ENCODE peak calls at places on chromosomes 1 and 21, in eight cellular contexts. P is heart left ventricle; U is mammary epithelial cell; L is prostate gland; I is AG04450; K is GM23248; B is CD4-positive, CD25-positive, alpha-beta regulatory T cell; E is neural progenitor cell. G is an unnamed sample.
A peak's percentile ranks its signal among the peaks of the same experiment; 100 is the strongest.

GRCh38 chr1:89407355-89407754 is 43.5 kb downstream of the GBP6 start:
- DNase-seq in B (peak; percentile 29), U (peak; percentile 27), P (no peak), E (no peak), L (no peak), I (no peak), K (peak; percentile 17), G (no peak)

GRCh38 chr21:28615276-28615675 is 377.4 kb downstream of the LTN1 start:
- DNase-seq in P (no peak), K (peak; percentile 73), U (no peak), B (no peak), I (no peak), E (peak; percentile 5), L (no peak), G (no peak)

GRCh38 chr1:51242546-51242945 is 6.5 kb downstream of the RNF11 start:
- DNase-seq in L (no peak), K (peak; percentile 9), U (peak; percentile 11), B (no peak), E (no peak), P (no peak), I (no peak), G (no peak)

GRCh38 chr1:156025873-156026272 is 5.1 kb upstream of the SSR2 start:
- DNase-seq in B (peak; percentile 44), K (peak; percentile 32), E (peak; percentile 84), U (no peak), L (no peak), I (no peak), P (peak; percentile 65), G (no peak)

GRCh38 chr1:27402349-27402754 is 9.9 kb downstream of the GPR3 start:
- DNase-seq in K (peak; percentile 86), L (peak; percentile 83), U (peak; percentile 54), P (peak; percentile 86), B (peak; percentile 33), I (no peak), E (peak; percentile 59), G (no peak)

GRCh38 chr1:45913183-45913924 is 109.9 kb downstream of the MAST2 start:
- DNase-seq in P (no peak), L (no peak), E (peak; percentile 16), U (peak; percentile 89), I (peak; percentile 67), K (peak; percentile 98), B (no peak), G (no peak)

GRCh38 chr1:26693557-26694184 is 2.1 kb upstream of the ARID1A start:
- DNase-seq in K (peak; percentile 45), P (no peak), U (no peak), L (no peak), B (no peak), E (peak; percentile 31), I (no peak), G (no peak)

GRCh38 chr21:45990049-45990711 is 8.6 kb downstream of the COL6A1 start:
- DNase-seq in L (no peak), E (no peak), P (peak; percentile 58), K (no peak), I (no peak), U (no peak), B (no peak), G (no peak)

GRCh38 chr21:42061866-42062542 is 9.1 kb upstream of the UMODL1 start:
- DNase-seq in L (no peak), E (peak; percentile 27), B (peak; percentile 95), U (no peak), K (peak; percentile 20), I (no peak), P (no peak), G (no peak)

GRCh38 chr1:200891774-200892157 is 2.9 kb upstream of the INAVA start:
- DNase-seq in I (no peak), P (no peak), L (no peak), B (no peak), U (no peak), E (peak; percentile 93), K (no peak), G (no peak)

GRCh38 chr1:6037338-6037762 is 8.3 kb upstream of the KCNAB2 start:
- DNase-seq in K (peak; percentile 76), P (no peak), E (no peak), B (peak; percentile 34), I (no peak), U (no peak), L (no peak), G (no peak)

GRCh38 chr1:218711884-218712674 is 366.9 kb downstream of the TGFB2 start:
- DNase-seq in E (no peak), P (no peak), L (no peak), B (no peak), K (peak; percentile 56), I (no peak), U (peak; percentile 81), G (no peak)

GRCh38 chr1:147105909-147106308 is 66.4 kb downstream of the PRKAB2 start:
- DNase-seq in L (no peak), E (no peak), I (no peak), B (no peak), U (no peak), P (no peak), K (no peak), G (no peak)

GRCh38 chr1:13864760-13865159 is 164.8 kb downstream of the PRDM2 start:
- DNase-seq in I (no peak), P (no peak), U (no peak), B (no peak), E (no peak), K (peak; percentile 43), L (no peak), G (no peak)

GRCh38 chr1:59779949-59780348 is 34.8 kb upstream of the HOOK1 start:
- DNase-seq in P (no peak), I (no peak), K (no peak), B (no peak), U (no peak), E (peak; percentile 18), L (no peak), G (no peak)

GRCh38 chr21:44514218-44514520 is 25.8 kb downstream of the KRTAP10-1 start:
- DNase-seq in P (peak; percentile 50), B (no peak), L (no peak), U (no peak), I (no peak), E (no peak), K (no peak), G (no peak)

GRCh38 chr1:36530791-36531190 is 48.1 kb upstream of the CSF3R start:
- DNase-seq in L (no peak), K (no peak), B (no peak), E (no peak), U (no peak), I (no peak), P (no peak), G (no peak)

DNA sequence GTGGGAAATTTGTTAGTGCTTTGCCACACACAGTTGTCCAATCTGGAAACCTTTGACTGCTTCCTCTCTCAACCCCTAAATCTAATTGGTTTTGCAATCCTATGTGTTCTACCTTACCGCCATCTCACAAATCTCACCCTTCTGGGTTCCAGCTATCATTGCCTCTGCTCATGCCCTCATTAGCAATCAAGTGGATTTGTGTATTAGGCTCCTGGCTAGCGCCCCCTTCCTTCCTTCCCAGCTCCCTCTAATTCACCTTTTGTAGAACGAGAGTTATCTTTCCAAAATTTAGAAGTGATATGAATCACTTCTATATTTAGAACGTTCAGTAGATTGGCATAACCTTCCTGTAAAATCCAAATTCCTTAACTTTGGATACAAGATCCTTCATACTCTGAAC is 18.6 kb downstream of the FMO1 start:
- DNase-seq in B (no peak), P (no peak), I (no peak), K (no peak), U (no peak), L (no peak), E (no peak), G (no peak)
- H3K27ac ChIP-seq in B (no peak overlapping the region), P (no peak overlapping the region), I (no peak overlapping the region), K (no peak overlapping the region), U (no peak overlapping the region), L (no peak overlapping the region), E (no peak overlapping the region), G (no peak overlapping the region)

DNA sequence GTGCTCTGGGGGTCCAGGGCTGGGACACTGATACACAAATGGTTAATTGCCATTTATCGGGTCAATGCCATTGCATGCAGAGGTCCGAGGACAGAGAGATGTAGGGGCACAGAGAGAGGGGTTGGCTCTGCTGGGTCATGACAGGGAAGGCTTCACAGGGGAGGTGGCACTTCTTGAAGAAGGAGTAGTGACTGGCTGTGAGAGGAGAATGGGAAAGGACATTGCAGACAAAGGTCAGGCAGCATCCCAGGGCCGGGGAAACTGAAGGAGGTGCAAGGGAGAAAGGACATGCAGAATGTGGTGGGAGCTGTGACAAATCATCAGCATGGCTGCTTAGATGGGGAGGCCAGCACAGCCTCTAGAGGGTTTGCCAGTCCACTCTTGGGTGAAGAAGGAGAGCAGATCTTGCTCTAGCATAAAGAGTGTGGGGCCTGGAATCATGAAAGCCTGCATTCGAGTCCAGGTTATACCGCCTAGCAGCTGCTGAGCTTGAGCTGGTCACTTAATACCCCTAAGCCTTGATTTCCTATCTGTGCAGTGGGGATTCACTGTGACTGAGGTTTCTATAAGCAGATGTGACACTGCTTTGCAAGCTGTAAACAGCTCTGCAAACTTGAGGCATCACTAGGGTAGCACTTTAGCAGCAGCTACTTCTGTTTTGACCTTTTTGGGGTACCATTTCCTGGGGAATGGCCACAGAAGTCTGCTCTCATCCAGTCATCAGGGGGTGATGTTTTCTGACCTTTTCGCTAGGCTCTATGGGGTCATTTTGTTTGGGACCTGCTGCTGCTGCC is 59.2 kb upstream of the EPS8L3 start:
- DNase-seq in K (peak; percentile 32), L (no peak), I (no peak), B (no peak), E (no peak), P (no peak), U (no peak), G (no peak)
- H3K27ac ChIP-seq in K (peak overlapping the region; percentile 91), L (no peak overlapping the region), I (no peak overlapping the region), B (no peak overlapping the region), E (no peak overlapping the region), P (no peak overlapping the region), U (no peak overlapping the region), G (no peak overlapping the region)

GRCh38 chr1:230352537-230352936 is 73.6 kb downstream of the PGBD5 start:
- DNase-seq in L (no peak), B (no peak), P (no peak), I (no peak), K (no peak), E (no peak), U (no peak), G (no peak)
- H3K27ac ChIP-seq in L (no peak overlapping the region), B (no peak overlapping the region), P (no peak overlapping the region), I (no peak overlapping the region), K (no peak overlapping the region), E (no peak overlapping the region), U (no peak overlapping the region), G (no peak overlapping the region)

DNA sequence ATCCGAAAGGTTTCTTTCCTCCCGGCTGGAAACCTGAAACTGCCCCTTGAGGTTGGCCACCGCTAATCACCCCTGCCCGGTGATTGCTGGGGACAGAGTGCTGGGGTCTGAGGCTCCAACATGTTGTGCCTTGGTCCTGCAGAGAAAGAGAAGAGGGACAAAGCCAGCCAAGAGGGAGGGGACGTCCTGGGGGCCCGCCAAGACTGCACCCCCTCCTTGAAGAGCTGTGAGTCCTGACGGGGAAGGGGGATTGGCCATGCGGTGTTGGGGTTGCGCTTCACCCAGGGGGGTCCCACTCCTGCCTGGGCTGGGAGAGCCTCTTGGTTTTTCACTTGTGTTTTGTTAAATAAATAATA is 19.5 kb downstream of the LDLRAP1 start:
- DNase-seq in L (no peak), I (no peak), K (no peak), P (no peak), E (no peak), U (no peak), B (no peak), G (no peak)
- H3K27ac ChIP-seq in L (no peak overlapping the region), I (no peak overlapping the region), K (no peak overlapping the region), P (no peak overlapping the region), E (no peak overlapping the region), U (no peak overlapping the region), B (peak overlapping the region; percentile 79), G (no peak overlapping the region)